ENCODE peak calls at places on chromosomes 2 and 18, in eight cellular contexts. T is dorsolateral prefrontal cortex; J is CD4-positive, alpha-beta T cell; Q is endothelial cell; H is fibroblast of lung; Z is GM20000; G is breast epithelium; E is fibroblast of the aortic adventitia. Y is an unnamed sample.

GRCh38 chr2:117631141-117631540 is 183.3 kb upstream of the DDX18 start:
- DNase-seq in T (no peak), J (no peak), Q (no peak), H (no peak), Z (no peak), G (no peak), E (no peak), Y (no peak)

GRCh38 chr18:57210101-57210661 is 63.3 kb downstream of the BOD1L2 start:
- DNase-seq in T (peak; percentile 67), J (no peak), Q (peak; percentile 43), H (peak; percentile 43), Z (no peak), G (no peak), E (peak; percentile 67), Y (no peak)

GRCh38 chr18:34493099-34493544 is 217.0 kb upstream of the DTNA start:
- DNase-seq in T (peak; percentile 77), J (no peak), Q (peak; percentile 71), H (peak; percentile 75), Z (peak; percentile 29), G (peak; percentile 75), E (peak; percentile 61), Y (no peak)

GRCh38 chr2:71071681-71072398 is 3.4 kb downstream of the NAGK start:
- DNase-seq in T (no peak), J (peak; percentile 36), Q (no peak), H (no peak), Z (peak; percentile 80), G (no peak), E (no peak), Y (peak; percentile 25)

GRCh38 chr2:112577756-112578155 is 6.7 kb upstream of the CHCHD5 start:
- DNase-seq in T (no peak), J (no peak), Q (no peak), H (peak; percentile 31), Z (no peak), G (no peak), E (peak; percentile 50), Y (no peak)

GRCh38 chr2:16952368-16952767 is 286.7 kb upstream of the CYRIA start:
- DNase-seq in T (no peak), J (no peak), Q (no peak), H (no peak), Z (no peak), G (no peak), E (no peak), Y (no peak)

GRCh38 chr18:58087928-58088722 is 44.1 kb downstream of the NEDD4L start:
- DNase-seq in T (no peak), J (no peak), Q (no peak), H (peak; percentile 16), Z (no peak), G (peak; percentile 62), E (no peak), Y (no peak)

GRCh38 chr2:28357948-28358667 is 34.5 kb upstream of the FOSL2 start:
- DNase-seq in T (no peak), J (no peak), Q (no peak), H (no peak), Z (no peak), G (no peak), E (no peak), Y (no peak)

GRCh38 chr2:147846382-147847081 is 1.7 kb downstream of the ACVR2A start:
- DNase-seq in T (no peak), J (no peak), Q (no peak), H (peak; percentile 15), Z (no peak), G (no peak), E (peak; percentile 25), Y (no peak)

GRCh38 chr2:30448308-30448707 is 1.3 kb downstream of the LCLAT1 start:
- DNase-seq in T (no peak), J (no peak), Q (no peak), H (no peak), Z (no peak), G (no peak), E (no peak), Y (no peak)

GRCh38 chr2:149451417-149452165 is 121.2 kb downstream of the LYPD6 start:
- DNase-seq in T (no peak), J (no peak), Q (no peak), H (no peak), Z (no peak), G (no peak), E (no peak), Y (no peak)

GRCh38 chr2:104863585-104864279 is 9.8 kb downstream of the POU3F3 start:
- DNase-seq in T (no peak), J (no peak), Q (peak; percentile 47), H (no peak), Z (peak; percentile 16), G (no peak), E (no peak), Y (no peak)

GRCh38 chr2:80545420-80546192 is 241.1 kb upstream of the LRRTM1 start:
- DNase-seq in T (no peak), J (no peak), Q (no peak), H (no peak), Z (no peak), G (no peak), E (no peak), Y (no peak)

GRCh38 chr2:38037325-38037724 is 38.6 kb downstream of the CYP1B1 start:
- DNase-seq in T (no peak), J (no peak), Q (no peak), H (no peak), Z (no peak), G (no peak), E (no peak), Y (no peak)

GRCh38 chr2:109333414-109334194 is 204.6 kb downstream of the SH3RF3 start:
- DNase-seq in T (no peak), J (no peak), Q (peak; percentile 38), H (no peak), Z (no peak), G (no peak), E (peak; percentile 30), Y (no peak)

GRCh38 chr2:17672583-17673317 is 80.9 kb downstream of the SMC6 start:
- DNase-seq in T (no peak), J (no peak), Q (no peak), H (peak; percentile 72), Z (no peak), G (no peak), E (peak; percentile 44), Y (no peak)

GRCh38 chr18:32769242-32770180 is 3.3 kb downstream of the KLHL14 start:
- DNase-seq in T (no peak), J (no peak), Q (peak; percentile 40), H (no peak), Z (peak; percentile 43), G (no peak), E (no peak), Y (no peak)

GRCh38 chr2:213995400-213996105 is 415.3 kb upstream of the VWC2L start:
- DNase-seq in T (no peak), J (no peak), Q (no peak), H (peak; percentile 77), Z (no peak), G (no peak), E (peak; percentile 94), Y (no peak)

GRCh38 chr18:4528405-4528804 is 73.3 kb upstream of the DLGAP1 start:
- DNase-seq in T (no peak), J (no peak), Q (no peak), H (no peak), Z (no peak), G (no peak), E (no peak), Y (no peak)

GRCh38 chr2:30947686-30948085 is 140.4 kb upstream of the CAPN13 start:
- DNase-seq in T (no peak), J (no peak), Q (no peak), H (no peak), Z (no peak), G (no peak), E (no peak), Y (no peak)

GRCh38 chr2:45301307-45302010 is 292.2 kb upstream of the SIX2 start:
- DNase-seq in T (no peak), J (no peak), Q (no peak), H (no peak), Z (no peak), G (no peak), E (no peak), Y (no peak)
- TF ChIP-seq CTCF in T (no peak), J (no peak), Q (no peak), H (no peak), Z (no peak), G (no peak), E (no peak), Y (no peak)

GRCh38 chr2:158013791-158014190 is 87.9 kb upstream of the UPP2 start:
- DNase-seq in T (no peak), J (no peak), Q (no peak), H (no peak), Z (no peak), G (no peak), E (no peak), Y (no peak)
- TF ChIP-seq CTCF in T (no peak), J (no peak), Q (no peak), H (no peak), Z (no peak), G (no peak), E (no peak), Y (no peak)

GRCh38 chr2:74814102-74814501 is 19.8 kb upstream of the HK2 start:
- DNase-seq in T (no peak), J (no peak), Q (no peak), H (no peak), Z (no peak), G (no peak), E (no peak), Y (no peak)

GRCh38 chr2:74813201-74813600 is 20.7 kb upstream of the HK2 start:
- DNase-seq in T (no peak), J (no peak), Q (no peak), H (no peak), Z (no peak), G (no peak), E (no peak), Y (no peak)

GRCh38 chr2:74815955-74816354 is 18.0 kb upstream of the HK2 start:
- DNase-seq in T (no peak), J (no peak), Q (no peak), H (no peak), Z (no peak), G (no peak), E (no peak), Y (no peak)

GRCh38 chr2:74816540-74817331 is 17.2 kb upstream of the HK2 start:
- DNase-seq in T (no peak), J (no peak), Q (no peak), H (no peak), Z (no peak), G (no peak), E (no peak), Y (no peak)

GRCh38 chr2:74812787-74813200 is 21.1 kb upstream of the HK2 start:
- DNase-seq in T (no peak), J (no peak), Q (no peak), H (no peak), Z (no peak), G (no peak), E (no peak), Y (no peak)
- TF ChIP-seq CTCF in T (no peak), J (no peak), Q (no peak), H (no peak), Z (no peak), G (no peak), E (no peak), Y (no peak)

DNA sequence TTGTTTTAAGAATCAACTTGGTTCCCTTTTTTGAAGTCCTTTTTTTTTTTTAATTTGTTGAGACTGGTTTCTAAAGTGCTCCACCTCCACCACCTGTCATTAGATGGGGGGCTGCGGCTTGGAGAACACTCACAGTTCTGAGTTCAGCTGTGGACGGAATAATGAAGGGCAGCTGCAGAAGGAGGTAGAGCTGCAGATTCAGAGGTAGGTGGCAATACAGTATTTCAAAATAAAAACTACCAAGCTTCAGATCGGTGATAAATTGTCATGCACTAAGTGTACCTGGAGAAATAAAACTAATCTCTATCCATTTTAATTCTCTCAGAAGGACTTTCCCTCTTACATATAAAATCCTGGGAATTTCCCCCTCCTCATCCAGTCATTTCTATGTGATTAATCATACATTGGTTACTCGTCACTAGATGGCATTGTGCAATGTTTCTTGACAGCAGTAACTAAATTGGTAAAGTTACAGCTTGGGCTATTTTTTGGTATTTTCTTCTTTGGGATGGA is 81.1 kb upstream of the SLC39A10 start:
- DNase-seq in T (no peak), J (no peak), Q (no peak), H (peak; percentile 85), Z (peak; percentile 43), G (no peak), E (peak; percentile 96), Y (no peak)
- TF ChIP-seq CTCF in T (peak; percentile 57), J (no peak), Q (no peak), H (no peak), Z (peak; percentile 25), G (no peak), E (no peak), Y (peak; percentile 27)